ENCODE peak calls at places on chromosomes 11 and 22, in five cellular contexts. J, X, Y, O and H are unnamed samples.

GRCh38 chr11:57426439-57426753 is 525 bp downstream of the SLC43A3 start:
- DNase-seq in Y (no peak), J (no peak), O (no peak), X (no peak), H (no peak)

GRCh38 chr11:63608353-63609345 is 5.6 kb downstream of the PLAAT3 start:
- DNase-seq in O (no peak), X (no peak), J (peak), Y (no peak), H (no peak)

GRCh38 chr11:74679513-74679865 is 51.7 kb downstream of the CHRDL2 start:
- DNase-seq in J (no peak), Y (no peak), X (no peak), O (no peak), H (no peak)

GRCh38 chr11:79626135-79626748 is 185.4 kb upstream of the TENM4 start:
- DNase-seq in O (no peak), J (no peak), X (no peak), Y (no peak), H (no peak)

GRCh38 chr22:29689872-29690213 is 30.0 kb upstream of the CABP7 start:
- DNase-seq in Y (peak), O (no peak), X (peak), J (peak), H (no peak)

GRCh38 chr22:48138855-48139254 is 1376.4 kb downstream of the TBC1D22A start:
- DNase-seq in O (no peak), J (no peak), Y (no peak), X (no peak), H (no peak)

GRCh38 chr11:87290304-87290922 is 252.7 kb downstream of the TMEM135 start:
- DNase-seq in O (no peak), Y (no peak), X (peak), J (peak), H (peak)

GRCh38 chr11:61526229-61526628 is 17.7 kb downstream of the LRRC10B start:
- DNase-seq in X (no peak), J (no peak), O (no peak), Y (no peak), H (no peak)

GRCh38 chr11:120645639-120646038 is 134.1 kb downstream of the GRIK4 start:
- DNase-seq in Y (no peak), X (no peak), J (no peak), O (no peak), H (no peak)

GRCh38 chr22:50175191-50175461 is 4.6 kb downstream of the PANX2 start:
- DNase-seq in X (no peak), Y (no peak), O (no peak), J (no peak), H (no peak)

GRCh38 chr22:48974443-48975251 is 853.0 kb downstream of the BRD1 start:
- DNase-seq in O (no peak), Y (no peak), J (no peak), X (no peak), H (no peak)

GRCh38 chr22:21628386-21629261 is 1.2 kb downstream of the YDJC start:
- DNase-seq in Y (peak), X (peak), J (no peak), O (no peak), H (no peak)

GRCh38 chr11:120337133-120337895 is 1.1 kb downstream of the ARHGEF12 start:
- DNase-seq in J (no peak), O (no peak), Y (peak), X (peak), H (no peak)

GRCh38 chr11:61482513-61482912 is 26.0 kb upstream of the LRRC10B start:
- DNase-seq in J (no peak), O (no peak), X (peak), Y (no peak), H (no peak)

GRCh38 chr11:18981897-18982296 is 42.7 kb upstream of the MRGPRX1 start:
- DNase-seq in Y (no peak), J (no peak), X (no peak), O (no peak), H (no peak)

GRCh38 chr22:42340695-42341383 is 70.4 kb upstream of the TCF20 start:
- DNase-seq in J (no peak), X (peak), Y (no peak), O (no peak), H (no peak)

GRCh38 chr11:114466742-114467141 is 27.5 kb downstream of the REXO2 start:
- DNase-seq in J (no peak), Y (no peak), O (no peak), X (no peak), H (no peak)

GRCh38 chr11:123308077-123308476 is 113.0 kb upstream of the CLMP start:
- DNase-seq in Y (no peak), J (no peak), X (peak), O (no peak), H (no peak)

GRCh38 chr22:39530692-39531331 is 1.7 kb downstream of the RPS19BP1 start:
- DNase-seq in X (peak), Y (no peak), O (no peak), J (peak), H (no peak)
- H3K4me3 ChIP-seq in X (no peak), Y (no peak), O (no peak), J (no peak), H (peak)

DNA sequence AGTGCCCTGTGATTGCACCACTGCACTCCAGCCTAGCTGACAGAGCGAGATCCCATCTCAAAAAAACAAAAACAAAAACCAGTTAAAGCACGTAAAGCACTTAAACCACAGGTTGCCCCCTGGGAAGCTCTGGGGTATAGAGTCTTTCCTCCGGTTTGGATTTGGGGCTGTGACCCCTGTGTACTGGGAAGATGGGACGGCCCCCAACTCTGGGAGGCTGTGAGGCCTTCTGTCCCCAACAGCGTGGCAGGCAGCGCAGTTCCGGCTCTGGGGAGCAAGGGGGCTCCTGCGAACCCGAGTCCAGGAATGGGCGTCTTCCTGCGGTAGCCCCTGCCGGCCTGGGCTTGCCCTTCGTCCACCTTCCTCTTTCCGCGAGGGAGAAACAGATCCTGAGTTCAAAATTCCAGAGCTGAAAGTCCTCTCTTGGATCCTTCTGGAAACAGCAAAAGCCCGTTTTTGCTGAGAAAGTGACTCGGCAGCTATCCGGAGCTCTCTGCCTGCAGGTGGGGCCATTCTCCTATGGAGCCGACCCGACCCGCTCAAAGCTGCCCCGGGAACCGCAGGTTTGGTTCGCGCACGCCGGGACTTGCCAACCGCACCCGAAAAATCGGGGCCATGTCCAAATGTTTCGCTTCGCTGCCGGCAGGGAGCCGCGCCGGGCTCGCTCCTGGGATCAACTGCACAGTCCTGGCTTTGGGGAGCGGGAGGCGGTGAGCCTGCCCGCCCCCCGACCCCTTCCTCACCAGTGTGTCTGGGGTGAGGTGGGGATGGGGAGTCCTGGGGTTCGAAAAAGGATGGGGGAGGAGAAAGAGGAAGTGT is 36.3 kb upstream of the POLA2 start:
- DNase-seq in Y (peak), X (peak), J (peak), O (no peak), H (no peak)
- TF ChIP-seq CTCF in Y (peak), X (peak), J (peak), O (peak), H (peak)

DNA sequence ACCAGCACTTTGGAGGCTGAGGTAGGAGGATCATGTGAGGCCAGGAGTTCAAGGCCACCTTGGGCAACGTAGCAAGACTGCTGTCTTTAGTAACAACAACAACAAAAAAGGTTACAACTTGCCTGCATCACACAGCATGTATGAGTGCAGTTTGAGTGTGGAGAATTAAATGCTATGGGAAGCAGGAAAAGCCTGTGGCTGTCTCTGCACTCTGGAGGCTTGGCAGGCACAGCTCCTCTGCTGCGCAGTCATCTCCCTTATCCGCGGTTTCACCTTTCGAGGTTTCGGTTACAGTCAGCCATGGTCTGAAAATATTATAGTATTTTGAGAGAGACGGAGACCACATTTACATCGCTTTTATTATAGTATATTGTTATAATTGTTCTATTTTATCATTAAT is 2.9 kb downstream of the MICAL2 start:
- DNase-seq in O (no peak), J (no peak), Y (no peak), X (no peak), H (no peak)
- H3K4me3 ChIP-seq in O (no peak), J (peak), Y (no peak), X (peak), H (no peak)

GRCh38 chr11:116217006-116217405 is 555.8 kb downstream of the BUD13 start:
- DNase-seq in Y (no peak), O (no peak), J (peak), X (no peak), H (no peak)

GRCh38 chr11:116219171-116219635 is 553.6 kb downstream of the BUD13 start:
- DNase-seq in X (peak), O (no peak), J (no peak), Y (no peak), H (no peak)

GRCh38 chr11:116217441-116217840 is 555.3 kb downstream of the BUD13 start:
- DNase-seq in Y (no peak), X (no peak), O (no peak), J (no peak), H (no peak)

GRCh38 chr11:116211166-116211565 is 561.6 kb downstream of the BUD13 start:
- DNase-seq in O (no peak), Y (no peak), X (no peak), J (no peak), H (no peak)

GRCh38 chr11:116215471-116216113 is 557.2 kb downstream of the BUD13 start:
- DNase-seq in O (no peak), Y (no peak), X (no peak), J (no peak), H (no peak)
- TF ChIP-seq CTCF in O (no peak), Y (peak), X (peak), J (peak), H (peak)

DNA sequence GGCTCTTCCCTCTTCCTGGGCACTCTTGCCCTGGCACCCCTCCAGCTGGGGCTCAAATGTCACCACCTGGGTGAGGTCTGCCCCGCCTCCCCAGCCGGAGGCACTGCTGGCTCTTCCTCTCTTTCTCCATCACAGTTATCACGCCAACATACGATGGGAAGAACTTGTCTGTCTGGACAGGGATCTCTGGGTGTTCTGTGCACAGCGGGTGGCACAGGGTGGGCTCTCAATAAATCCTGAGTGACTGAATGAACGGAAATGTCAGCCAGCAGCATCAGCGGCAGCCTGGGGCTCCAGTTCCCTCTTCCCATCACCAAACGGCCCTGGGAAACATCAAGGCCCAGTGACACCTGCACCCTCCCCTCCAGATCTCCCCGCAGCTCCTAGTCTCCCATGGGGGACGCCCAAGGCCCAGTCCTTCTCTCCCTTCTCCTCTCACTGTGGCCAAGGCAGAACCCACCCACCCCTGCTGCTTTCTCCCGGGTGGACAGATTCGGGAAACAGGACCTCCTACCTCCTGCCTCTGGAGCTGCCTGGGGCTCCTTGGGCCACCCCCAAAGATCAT is 440 bp upstream of the SLC25A45 start:
- DNase-seq in X (peak), J (no peak), O (no peak), Y (no peak), H (no peak)
- H3K4me3 ChIP-seq in X (peak), J (peak), O (peak), Y (peak), H (peak)

DNA sequence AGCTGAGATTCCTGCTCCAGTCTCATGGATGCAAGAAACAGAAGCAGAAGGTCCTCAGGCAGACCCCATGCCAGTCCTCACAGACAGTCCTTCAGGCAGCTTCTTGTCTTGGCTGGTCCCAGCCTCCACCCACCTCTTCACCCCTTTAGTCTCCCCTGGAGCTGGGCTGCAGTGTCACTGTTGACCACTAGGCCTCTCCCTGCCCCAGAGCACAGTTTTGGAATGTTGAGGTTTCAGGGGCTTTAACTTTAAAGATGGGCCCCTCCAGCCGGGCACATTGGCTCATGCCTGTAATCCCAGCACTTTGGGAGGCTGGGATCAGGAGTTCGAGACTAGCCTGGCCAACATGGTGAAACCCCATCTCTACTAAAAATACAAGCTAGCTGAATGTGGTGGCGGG is 39.5 kb upstream of the GCAT start:
- DNase-seq in O (no peak), J (no peak), X (peak), Y (no peak), H (no peak)
- TF ChIP-seq CTCF in O (peak), J (peak), X (peak), Y (no peak), H (peak)

GRCh38 chr11:313304-313786 is 495 bp upstream of the IFITM1 start:
- DNase-seq in Y (no peak), X (no peak), O (no peak), J (no peak), H (no peak)
- H3K4me3 ChIP-seq in Y (peak), X (no peak), O (peak), J (no peak), H (peak)